ENCODE peak calls at places on chromosome 18, in eight cellular contexts. One of them, this sample, is unnamed.

GRCh38 chr18:48142994-48143393 is 212.5 kb upstream of the SMAD2 start:
- DNase-seq in substantia nigra: no peak
- DNase-seq in right cardiac atrium: no peak
- DNase-seq in A549: no peak
- DNase-seq in tibial nerve: no peak
- DNase-seq in CD8-positive, alpha-beta T cell: no peak
- DNase-seq in upper lobe of right lung: no peak
- DNase-seq in HL-60: no peak
- DNase-seq in this sample: no peak

GRCh38 chr18:31101148-31102019 is 837 bp downstream of the DSC2 start:
- DNase-seq in substantia nigra: peak
- DNase-seq in right cardiac atrium: peak
- DNase-seq in CD8-positive, alpha-beta T cell: no peak
- DNase-seq in HL-60: peak
- DNase-seq in upper lobe of right lung: peak
- DNase-seq in tibial nerve: peak
- DNase-seq in A549: peak
- DNase-seq in this sample: no peak

GRCh38 chr18:22728016-22728415 is 205.1 kb upstream of the RBBP8 start:
- DNase-seq in CD8-positive, alpha-beta T cell: no peak
- DNase-seq in HL-60: no peak
- DNase-seq in A549: no peak
- DNase-seq in upper lobe of right lung: no peak
- DNase-seq in tibial nerve: no peak
- DNase-seq in substantia nigra: no peak
- DNase-seq in right cardiac atrium: no peak
- DNase-seq in this sample: no peak

GRCh38 chr18:41351430-41351829 is 603.6 kb upstream of the PIK3C3 start:
- DNase-seq in CD8-positive, alpha-beta T cell: no peak
- DNase-seq in A549: no peak
- DNase-seq in tibial nerve: no peak
- DNase-seq in substantia nigra: no peak
- DNase-seq in HL-60: no peak
- DNase-seq in right cardiac atrium: no peak
- DNase-seq in upper lobe of right lung: no peak
- DNase-seq in this sample: no peak

GRCh38 chr18:59686260-59686659 is 11.0 kb downstream of the CCBE1 start:
- DNase-seq in right cardiac atrium: no peak
- DNase-seq in CD8-positive, alpha-beta T cell: no peak
- DNase-seq in A549: no peak
- DNase-seq in HL-60: no peak
- DNase-seq in substantia nigra: no peak
- DNase-seq in tibial nerve: no peak
- DNase-seq in upper lobe of right lung: no peak
- DNase-seq in this sample: no peak

GRCh38 chr18:23487738-23488625 is 15.3 kb upstream of the RMC1 start:
- DNase-seq in HL-60: no peak
- DNase-seq in substantia nigra: no peak
- DNase-seq in CD8-positive, alpha-beta T cell: peak
- DNase-seq in right cardiac atrium: peak
- DNase-seq in A549: no peak
- DNase-seq in tibial nerve: no peak
- DNase-seq in upper lobe of right lung: peak
- DNase-seq in this sample: no peak

GRCh38 chr18:11660691-11661090 is 28.4 kb upstream of the GNAL start:
- DNase-seq in right cardiac atrium: no peak
- DNase-seq in tibial nerve: no peak
- DNase-seq in CD8-positive, alpha-beta T cell: no peak
- DNase-seq in upper lobe of right lung: no peak
- DNase-seq in substantia nigra: no peak
- DNase-seq in HL-60: no peak
- DNase-seq in A549: no peak
- DNase-seq in this sample: no peak

GRCh38 chr18:22939649-22940048 is 6.5 kb downstream of the RBBP8 start:
- DNase-seq in A549: no peak
- DNase-seq in right cardiac atrium: no peak
- DNase-seq in substantia nigra: no peak
- DNase-seq in HL-60: no peak
- DNase-seq in CD8-positive, alpha-beta T cell: no peak
- DNase-seq in tibial nerve: no peak
- DNase-seq in upper lobe of right lung: no peak
- DNase-seq in this sample: no peak

GRCh38 chr18:32470136-32470712 is 458 bp downstream of the GAREM1 start:
- DNase-seq in substantia nigra: peak
- DNase-seq in tibial nerve: peak
- DNase-seq in right cardiac atrium: peak
- DNase-seq in CD8-positive, alpha-beta T cell: no peak
- DNase-seq in upper lobe of right lung: peak
- DNase-seq in HL-60: no peak
- DNase-seq in A549: peak
- DNase-seq in this sample: no peak

GRCh38 chr18:61869631-61870030 is 23.2 kb downstream of the RNF152 start:
- DNase-seq in HL-60: no peak
- DNase-seq in tibial nerve: no peak
- DNase-seq in A549: no peak
- DNase-seq in right cardiac atrium: no peak
- DNase-seq in CD8-positive, alpha-beta T cell: no peak
- DNase-seq in substantia nigra: no peak
- DNase-seq in upper lobe of right lung: no peak
- DNase-seq in this sample: no peak
- H3K27ac ChIP-seq in HL-60: no peak
- H3K27ac ChIP-seq in tibial nerve: no peak
- H3K27ac ChIP-seq in A549: no peak
- H3K27ac ChIP-seq in right cardiac atrium: no peak
- H3K27ac ChIP-seq in CD8-positive, alpha-beta T cell: no peak
- H3K27ac ChIP-seq in substantia nigra: no peak
- H3K27ac ChIP-seq in upper lobe of right lung: no peak
- H3K27ac ChIP-seq in this sample: no peak

DNA sequence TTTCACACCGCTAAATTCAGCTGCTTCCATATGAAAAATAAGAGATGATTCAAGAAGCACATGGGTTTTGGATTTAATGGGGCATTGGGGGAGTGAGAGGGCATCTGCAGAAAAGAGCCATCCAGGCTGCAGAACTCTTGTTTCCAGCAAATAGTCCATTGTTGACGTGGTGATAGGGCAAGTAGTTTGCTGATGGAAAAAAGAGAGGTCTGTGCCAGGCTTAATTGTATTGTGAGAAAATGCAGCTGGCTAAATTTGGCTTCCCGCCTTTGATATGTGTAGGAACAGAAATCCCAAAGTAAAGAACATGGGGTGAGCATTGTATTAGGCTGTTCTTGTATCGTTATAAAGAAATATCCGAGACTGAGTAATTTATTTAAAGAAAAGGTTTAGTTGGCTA is 199.5 kb downstream of the SETBP1 start:
- DNase-seq in tibial nerve: no peak
- DNase-seq in right cardiac atrium: no peak
- DNase-seq in substantia nigra: no peak
- DNase-seq in upper lobe of right lung: no peak
- DNase-seq in HL-60: no peak
- DNase-seq in A549: no peak
- DNase-seq in CD8-positive, alpha-beta T cell: no peak
- DNase-seq in this sample: no peak
- H3K27ac ChIP-seq in tibial nerve: no peak
- H3K27ac ChIP-seq in right cardiac atrium: no peak
- H3K27ac ChIP-seq in substantia nigra: peak
- H3K27ac ChIP-seq in upper lobe of right lung: no peak
- H3K27ac ChIP-seq in HL-60: no peak
- H3K27ac ChIP-seq in A549: no peak
- H3K27ac ChIP-seq in CD8-positive, alpha-beta T cell: no peak
- H3K27ac ChIP-seq in this sample: no peak

GRCh38 chr18:8987250-8987649 is 115.2 kb upstream of the NDUFV2 start:
- DNase-seq in upper lobe of right lung: no peak
- DNase-seq in right cardiac atrium: no peak
- DNase-seq in CD8-positive, alpha-beta T cell: no peak
- DNase-seq in HL-60: no peak
- DNase-seq in substantia nigra: no peak
- DNase-seq in A549: no peak
- DNase-seq in tibial nerve: no peak
- DNase-seq in this sample: no peak
- H3K27ac ChIP-seq in upper lobe of right lung: no peak
- H3K27ac ChIP-seq in right cardiac atrium: no peak
- H3K27ac ChIP-seq in CD8-positive, alpha-beta T cell: no peak
- H3K27ac ChIP-seq in HL-60: no peak
- H3K27ac ChIP-seq in substantia nigra: no peak
- H3K27ac ChIP-seq in A549: peak
- H3K27ac ChIP-seq in tibial nerve: no peak
- H3K27ac ChIP-seq in this sample: no peak

GRCh38 chr18:28161608-28162599 is 15.0 kb downstream of the CDH2 start:
- DNase-seq in substantia nigra: no peak
- DNase-seq in tibial nerve: no peak
- DNase-seq in A549: peak
- DNase-seq in upper lobe of right lung: no peak
- DNase-seq in CD8-positive, alpha-beta T cell: no peak
- DNase-seq in right cardiac atrium: no peak
- DNase-seq in HL-60: no peak
- DNase-seq in this sample: no peak
- H3K27ac ChIP-seq in substantia nigra: no peak
- H3K27ac ChIP-seq in tibial nerve: no peak
- H3K27ac ChIP-seq in A549: no peak
- H3K27ac ChIP-seq in upper lobe of right lung: no peak
- H3K27ac ChIP-seq in CD8-positive, alpha-beta T cell: no peak
- H3K27ac ChIP-seq in right cardiac atrium: peak
- H3K27ac ChIP-seq in HL-60: no peak
- H3K27ac ChIP-seq in this sample: no peak

GRCh38 chr18:38362286-38362792 is 796.7 kb upstream of the CELF4 start:
- DNase-seq in HL-60: no peak
- DNase-seq in tibial nerve: no peak
- DNase-seq in substantia nigra: no peak
- DNase-seq in A549: no peak
- DNase-seq in right cardiac atrium: no peak
- DNase-seq in upper lobe of right lung: no peak
- DNase-seq in CD8-positive, alpha-beta T cell: no peak
- DNase-seq in this sample: no peak
- H3K27ac ChIP-seq in HL-60: no peak
- H3K27ac ChIP-seq in tibial nerve: no peak
- H3K27ac ChIP-seq in substantia nigra: no peak
- H3K27ac ChIP-seq in A549: no peak
- H3K27ac ChIP-seq in right cardiac atrium: no peak
- H3K27ac ChIP-seq in upper lobe of right lung: no peak
- H3K27ac ChIP-seq in CD8-positive, alpha-beta T cell: no peak
- H3K27ac ChIP-seq in this sample: no peak

DNA sequence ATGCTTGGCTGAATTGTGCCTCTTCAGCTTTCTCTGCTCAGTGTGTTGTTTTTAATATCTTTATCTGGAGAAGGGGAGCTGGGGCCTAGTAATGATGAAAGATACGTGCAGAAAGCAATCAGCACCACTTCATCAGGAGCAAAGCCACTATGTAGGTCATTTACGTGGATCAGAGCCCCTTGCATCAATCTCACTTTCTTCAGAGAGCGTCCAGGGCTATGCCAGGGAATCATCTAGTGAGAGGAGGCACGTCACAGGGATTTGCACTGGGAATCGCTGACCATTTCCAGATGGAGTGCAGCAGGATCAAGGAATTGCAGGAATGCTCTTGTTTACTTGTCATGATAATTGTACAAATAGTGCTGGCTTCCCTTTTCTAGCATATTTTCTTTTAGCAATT is 123.1 kb downstream of the TMEM200C start:
- DNase-seq in right cardiac atrium: no peak
- DNase-seq in tibial nerve: no peak
- DNase-seq in HL-60: no peak
- DNase-seq in upper lobe of right lung: no peak
- DNase-seq in CD8-positive, alpha-beta T cell: no peak
- DNase-seq in substantia nigra: no peak
- DNase-seq in A549: no peak
- DNase-seq in this sample: no peak
- H3K27ac ChIP-seq in right cardiac atrium: no peak
- H3K27ac ChIP-seq in tibial nerve: no peak
- H3K27ac ChIP-seq in HL-60: no peak
- H3K27ac ChIP-seq in upper lobe of right lung: no peak
- H3K27ac ChIP-seq in CD8-positive, alpha-beta T cell: no peak
- H3K27ac ChIP-seq in substantia nigra: no peak
- H3K27ac ChIP-seq in A549: no peak
- H3K27ac ChIP-seq in this sample: no peak

DNA sequence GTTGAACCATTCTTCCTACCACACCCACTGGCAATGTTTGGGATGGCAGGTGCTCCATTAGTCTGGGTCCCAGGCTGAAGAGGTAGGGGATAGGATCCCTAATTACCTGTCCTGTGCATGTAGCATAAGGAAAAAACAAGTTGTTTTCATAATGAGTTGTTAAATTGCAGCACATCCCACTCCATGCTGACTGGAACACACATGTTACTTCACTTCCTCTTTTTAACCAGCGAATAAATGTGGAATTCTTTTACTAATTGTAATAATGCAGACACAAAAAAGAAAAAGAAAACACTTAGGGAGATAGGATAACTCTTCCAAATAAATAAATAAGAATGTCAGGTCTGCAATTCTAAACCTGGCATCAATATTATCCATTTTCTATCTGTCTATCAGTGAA is 11.8 kb upstream of the CBLN2 start:
- DNase-seq in upper lobe of right lung: no peak
- DNase-seq in HL-60: no peak
- DNase-seq in A549: no peak
- DNase-seq in substantia nigra: no peak
- DNase-seq in right cardiac atrium: no peak
- DNase-seq in CD8-positive, alpha-beta T cell: no peak
- DNase-seq in tibial nerve: no peak
- DNase-seq in this sample: no peak
- H3K27ac ChIP-seq in upper lobe of right lung: no peak
- H3K27ac ChIP-seq in HL-60: no peak
- H3K27ac ChIP-seq in A549: no peak
- H3K27ac ChIP-seq in substantia nigra: no peak
- H3K27ac ChIP-seq in right cardiac atrium: no peak
- H3K27ac ChIP-seq in CD8-positive, alpha-beta T cell: no peak
- H3K27ac ChIP-seq in tibial nerve: no peak
- H3K27ac ChIP-seq in this sample: no peak

This sample was measured in thoracic aorta.